ENCODE peak calls at places on chromosomes 1 and 21, in nine cellular contexts. G is esophagus muscularis mucosa, C is HCT116, U is body of pancreas, E is heart left ventricle, O is uterus, R is ovary, L is transverse colon, P is suprapubic skin. Q is an unnamed sample.

GRCh38 chr1:202365092-202365815 is 16.8 kb downstream of the PPP1R12B start:
- DNase-seq in L (no peak), U (no peak), P (no peak), E (no peak), O (no peak), R (no peak), G (no peak), C (no peak), Q (no peak)

GRCh38 chr1:8170059-8170835 is 144.1 kb upstream of the ERRFI1 start:
- DNase-seq in U (peak), R (no peak), O (no peak), C (no peak), E (no peak), G (no peak), L (no peak), P (no peak), Q (peak)

GRCh38 chr1:78070758-78071157 is 25.0 kb downstream of the GIPC2 start:
- DNase-seq in E (no peak), P (no peak), R (no peak), C (no peak), G (no peak), L (no peak), O (no peak), U (no peak), Q (no peak)

GRCh38 chr1:99855914-99856450 is 5.8 kb downstream of the AGL start:
- DNase-seq in L (no peak), R (no peak), C (no peak), U (no peak), O (no peak), E (no peak), P (no peak), G (no peak), Q (no peak)

GRCh38 chr1:218476385-218476784 is 131.2 kb downstream of the TGFB2 start:
- DNase-seq in E (no peak), P (no peak), C (no peak), U (no peak), O (no peak), L (no peak), R (no peak), G (no peak), Q (no peak)

GRCh38 chr1:239805042-239805441 is 286.6 kb upstream of the FMN2 start:
- DNase-seq in L (no peak), C (no peak), E (no peak), R (no peak), G (no peak), O (no peak), P (no peak), U (no peak), Q (no peak)

GRCh38 chr1:85148524-85149250 is 52.1 kb downstream of the SYDE2 start:
- DNase-seq in G (no peak), R (no peak), P (no peak), C (no peak), O (no peak), L (no peak), E (no peak), U (no peak), Q (no peak)

GRCh38 chr1:178959543-178960460 is 65.9 kb upstream of the FAM20B start:
- DNase-seq in E (no peak), C (no peak), G (no peak), L (no peak), O (no peak), R (no peak), U (no peak), P (no peak), Q (no peak)

GRCh38 chr21:45336870-45337269 is 49.2 kb upstream of the POFUT2 start:
- DNase-seq in P (no peak), C (no peak), E (peak), G (no peak), U (no peak), L (no peak), O (no peak), R (peak), Q (no peak)

GRCh38 chr1:93552751-93553455 is 105.0 kb downstream of the FNBP1L start:
- DNase-seq in C (peak), R (no peak), E (no peak), G (no peak), P (no peak), U (no peak), L (no peak), O (no peak), Q (no peak)

GRCh38 chr1:26959722-26960624 is at the start of gene KDF1:
- DNase-seq in E (no peak), C (peak), P (no peak), G (no peak), R (no peak), O (no peak), L (peak), U (peak), Q (peak)

GRCh38 chr1:231850786-231851185 is 224.2 kb downstream of the DISC1 start:
- DNase-seq in G (no peak), L (no peak), P (no peak), U (no peak), E (no peak), O (no peak), R (no peak), C (no peak), Q (no peak)

GRCh38 chr1:119978018-119978505 is 81.7 kb upstream of the ADAM30 start:
- DNase-seq in L (no peak), O (no peak), U (no peak), R (no peak), G (no peak), C (no peak), P (no peak), E (no peak), Q (no peak)

GRCh38 chr1:32150847-32151246 is 28.6 kb upstream of the TXLNA start:
- DNase-seq in R (no peak), L (no peak), O (peak), G (no peak), C (no peak), P (no peak), U (no peak), E (no peak), Q (no peak)

GRCh38 chr1:226611301-226611700 is 62.7 kb downstream of the STUM start:
- DNase-seq in R (no peak), C (no peak), U (no peak), E (no peak), O (no peak), P (no peak), L (no peak), G (no peak), Q (no peak)

GRCh38 chr1:208595745-208596144 is 351.6 kb upstream of the PLXNA2 start:
- DNase-seq in C (no peak), O (peak), R (no peak), G (peak), L (no peak), U (no peak), P (no peak), E (no peak), Q (no peak)

GRCh38 chr1:191290441-191290840 is 812.8 kb upstream of the BRINP3 start:
- DNase-seq in L (no peak), G (no peak), P (no peak), C (no peak), E (no peak), O (no peak), U (no peak), R (no peak), Q (no peak)

GRCh38 chr1:33004628-33005027 is 32.1 kb downstream of the AK2 start:
- DNase-seq in G (no peak), O (no peak), R (no peak), E (no peak), U (no peak), C (no peak), L (no peak), P (no peak), Q (no peak)

GRCh38 chr1:41850029-41850428 is 68.7 kb downstream of the HIVEP3 start:
- DNase-seq in C (no peak), E (no peak), P (no peak), L (no peak), R (no peak), G (no peak), U (no peak), O (no peak), Q (no peak)

GRCh38 chr1:218686258-218686657 is 341.1 kb downstream of the TGFB2 start:
- DNase-seq in U (no peak), P (no peak), L (no peak), E (no peak), O (no peak), G (no peak), C (no peak), R (no peak), Q (no peak)

GRCh38 chr21:44337941-44338895 is 972 bp downstream of the CFAP410 start:
- DNase-seq in G (no peak), E (peak), R (peak), U (peak), L (peak), O (peak), C (peak), P (no peak), Q (peak)

GRCh38 chr21:29296452-29296851 is 2.3 kb upstream of the BACH1 start:
- DNase-seq in G (peak), E (no peak), C (no peak), U (no peak), R (no peak), O (no peak), P (no peak), L (no peak), Q (no peak)

GRCh38 chr1:3417082-3417728 is 37.3 kb upstream of the ARHGEF16 start:
- DNase-seq in G (no peak), O (no peak), P (no peak), E (no peak), R (no peak), U (no peak), C (no peak), L (no peak), Q (no peak)
- TF ChIP-seq CTCF in G (no peak), O (no peak), P (no peak), E (peak), R (no peak), U (no peak), C (peak), L (no peak), Q (no peak)

GRCh38 chr21:14548751-14549150 is 2.6 kb upstream of the SAMSN1 start:
- DNase-seq in C (no peak), U (no peak), P (no peak), E (no peak), G (no peak), L (no peak), O (no peak), R (no peak), Q (no peak)

GRCh38 chr21:14547834-14548513 is 1.9 kb upstream of the SAMSN1 start:
- DNase-seq in O (no peak), U (no peak), P (no peak), G (no peak), R (no peak), C (no peak), L (no peak), E (no peak), Q (no peak)

GRCh38 chr21:14543983-14544382 is 2.1 kb downstream of the SAMSN1 start:
- DNase-seq in E (no peak), G (no peak), C (no peak), L (no peak), O (no peak), P (no peak), U (no peak), R (no peak), Q (no peak)

GRCh38 chr21:14542638-14543037 is 3.5 kb downstream of the SAMSN1 start:
- DNase-seq in P (no peak), R (no peak), G (no peak), O (no peak), E (no peak), U (no peak), C (no peak), L (no peak), Q (no peak)

GRCh38 chr21:14545906-14546480 is at the start of gene SAMSN1:
- DNase-seq in C (no peak), O (no peak), U (no peak), P (no peak), L (peak), G (no peak), E (no peak), R (no peak), Q (no peak)
- TF ChIP-seq POLR2A in C (no peak), O (no peak), U (no peak), P (no peak), L (peak), G (peak), E (no peak), R (no peak), Q (peak)

GRCh38 chr1:3411806-3412205 is 42.7 kb upstream of the ARHGEF16 start:
- DNase-seq in L (no peak), C (no peak), E (no peak), G (no peak), R (no peak), P (no peak), U (no peak), O (no peak), Q (no peak)

GRCh38 chr1:3415260-3415952 is 39.1 kb upstream of the ARHGEF16 start:
- DNase-seq in L (no peak), G (no peak), U (no peak), P (no peak), R (no peak), E (peak), C (no peak), O (peak), Q (no peak)

GRCh38 chr1:3412376-3412775 is 42.1 kb upstream of the ARHGEF16 start:
- DNase-seq in R (no peak), O (no peak), G (no peak), C (no peak), E (no peak), U (no peak), L (no peak), P (no peak), Q (no peak)

GRCh38 chr1:3410435-3410915 is 44.0 kb upstream of the ARHGEF16 start:
- DNase-seq in E (no peak), O (no peak), L (no peak), G (no peak), R (no peak), P (no peak), U (no peak), C (no peak), Q (no peak)

DNA sequence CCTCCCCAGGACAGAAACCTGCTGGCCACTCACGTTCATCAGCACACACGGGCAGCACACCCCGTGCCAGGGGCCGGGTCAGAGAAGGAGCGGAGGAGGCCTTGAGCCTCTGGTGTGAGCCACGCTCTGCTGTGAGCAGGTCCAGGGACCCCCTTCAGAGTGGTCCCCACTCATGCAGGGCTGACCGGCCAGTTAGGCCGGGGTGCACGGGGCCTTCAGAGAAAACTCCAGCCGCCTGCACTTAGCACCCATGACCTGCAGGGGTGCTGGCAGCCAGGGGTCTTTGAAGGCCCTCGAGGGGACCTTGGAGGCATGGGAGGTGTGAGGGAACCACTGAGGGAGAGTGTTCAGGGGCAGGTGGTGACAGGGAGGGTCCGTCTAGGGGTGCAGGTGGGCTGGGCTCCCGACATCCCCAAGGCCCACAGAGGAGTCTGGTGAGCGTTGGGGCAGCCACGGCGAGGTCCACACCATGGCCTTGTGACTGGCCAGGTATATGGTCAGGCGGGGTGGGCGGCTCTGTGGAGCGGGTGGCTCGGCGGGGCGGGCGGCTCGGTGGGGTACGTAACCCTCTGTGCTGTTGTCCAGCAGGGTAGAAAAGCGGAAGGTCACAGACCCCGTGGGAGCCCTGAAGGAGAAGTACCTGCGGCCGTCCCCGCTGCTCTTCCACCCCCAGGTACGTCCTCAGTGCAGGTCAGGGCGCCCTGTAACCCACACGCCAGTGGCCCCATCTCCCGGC is 40.3 kb upstream of the ARHGEF16 start:
- DNase-seq in P (no peak), R (no peak), C (no peak), G (no peak), L (no peak), U (no peak), O (no peak), E (no peak), Q (no peak)
- TF ChIP-seq CTCF in P (no peak), R (no peak), C (no peak), G (no peak), L (no peak), U (no peak), O (no peak), E (no peak), Q (no peak)

GRCh38 chr1:183471748-183472487 is 381 bp upstream of the SMG7 start:
- DNase-seq in C (peak), L (peak), R (peak), P (peak), E (peak), G (peak), U (peak), O (peak), Q (peak)

GRCh38 chr1:183470961-183471747 is 1.1 kb upstream of the SMG7 start:
- DNase-seq in G (peak), E (peak), C (peak), U (peak), O (peak), P (peak), L (peak), R (peak), Q (peak)

GRCh38 chr1:183467687-183468086 is 4.6 kb upstream of the SMG7 start:
- DNase-seq in U (no peak), R (no peak), C (no peak), L (no peak), P (no peak), E (no peak), G (no peak), O (no peak), Q (no peak)

GRCh38 chr1:183472488-183473285 is at the start of gene SMG7:
- DNase-seq in C (no peak), U (no peak), P (peak), G (no peak), L (peak), R (peak), E (peak), O (peak), Q (peak)

GRCh38 chr1:183470147-183470960 is 1.9 kb upstream of the SMG7 start:
- DNase-seq in C (peak), G (peak), E (peak), P (peak), L (peak), R (peak), O (peak), U (peak), Q (peak)
- TF ChIP-seq POLR2A in C (peak), G (no peak), E (no peak), P (no peak), L (peak), R (peak), O (peak), U (no peak), Q (peak)

GRCh38 chr1:157734328-157734727 is 33.8 kb upstream of the FCRL3 start:
- DNase-seq in C (no peak), R (no peak), P (no peak), L (no peak), E (no peak), G (no peak), U (no peak), O (no peak), Q (no peak)

DNA sequence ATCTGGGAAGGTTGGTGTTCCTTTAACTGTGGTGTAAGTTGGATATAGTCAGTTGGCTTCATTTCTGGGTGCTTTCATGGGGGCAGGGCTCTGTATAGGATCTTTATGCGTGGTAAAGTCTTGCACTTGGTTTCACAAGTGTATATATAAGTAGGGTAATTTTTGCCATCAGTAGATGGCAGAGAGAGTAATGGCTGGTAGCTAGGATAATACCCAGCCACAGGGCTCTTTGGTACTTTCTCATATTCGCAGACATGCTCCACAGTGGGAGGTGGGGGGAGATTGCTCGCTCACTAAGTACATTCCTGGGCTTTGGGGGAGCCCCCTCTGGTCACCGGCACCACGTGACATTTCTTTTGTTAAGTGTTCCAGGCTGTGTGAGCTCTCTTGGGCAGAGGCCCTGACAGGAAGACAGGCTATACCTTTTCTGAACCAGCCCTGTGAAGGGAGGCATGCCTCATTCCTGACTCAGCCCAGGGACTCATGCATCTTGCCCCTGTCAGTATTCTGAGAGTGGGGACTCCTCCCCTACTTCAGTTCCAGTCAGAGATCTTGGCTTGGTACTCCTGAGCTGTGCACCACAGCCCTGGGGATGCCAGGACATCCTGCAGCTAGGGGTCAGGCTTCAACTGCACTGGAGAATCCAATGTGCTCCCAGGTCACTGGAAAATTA is 37.6 kb downstream of the FCRL2 start:
- DNase-seq in O (no peak), C (no peak), U (no peak), E (no peak), L (no peak), G (no peak), R (no peak), P (no peak), Q (no peak)
- TF ChIP-seq CTCF in O (no peak), C (no peak), U (no peak), E (no peak), L (no peak), G (no peak), R (no peak), P (no peak), Q (no peak)

DNA sequence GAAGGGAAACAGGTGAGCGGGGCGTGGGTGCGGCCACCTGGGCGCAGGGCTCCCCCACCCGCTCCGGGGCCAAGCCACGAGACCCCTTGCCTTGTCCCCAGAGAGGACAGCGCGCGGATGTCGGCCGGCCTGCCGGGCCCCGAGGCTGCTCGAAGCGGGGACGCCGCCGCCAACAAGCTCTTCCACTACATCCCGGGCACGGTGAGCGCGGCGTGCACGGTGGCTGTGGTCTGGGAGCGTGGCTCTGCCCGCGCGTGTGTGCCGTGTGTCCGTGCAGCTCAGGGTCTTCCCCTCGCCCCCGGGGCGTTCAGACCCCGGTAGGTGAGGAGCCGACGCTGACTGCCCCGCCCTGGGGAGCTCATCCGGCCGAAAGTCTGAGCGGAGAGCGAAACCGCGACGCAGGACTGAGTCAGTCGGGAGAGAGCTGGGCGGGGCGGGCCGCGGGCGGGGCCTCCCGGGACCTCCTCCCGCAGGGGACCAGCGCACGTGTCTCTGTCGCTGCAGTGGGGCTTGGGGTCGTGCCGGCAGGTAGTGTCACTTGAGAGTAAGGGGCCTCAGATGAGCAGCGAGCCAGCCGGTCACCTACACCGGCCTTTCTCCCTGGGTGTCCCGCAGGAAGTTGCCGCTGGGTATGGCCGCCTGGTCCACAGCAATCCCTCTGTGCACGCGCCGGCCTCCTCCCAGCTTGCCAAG is 467 bp downstream of the PLEKHN1 start:
- DNase-seq in G (no peak), E (peak), O (peak), U (peak), L (peak), R (no peak), C (no peak), P (no peak), Q (peak)
- TF ChIP-seq POLR2A in G (no peak), E (no peak), O (no peak), U (peak), L (no peak), R (no peak), C (peak), P (no peak), Q (peak)

Q was measured in prostate gland.